ENCODE peak calls at places on chromosomes 12 and 14, in five cellular contexts. P is SK-N-SH, L is HCT116, Q is HepG2, M is GM12878. E is an unnamed sample.
A peak's percentile ranks its signal among the peaks of the same experiment; 100 is the strongest.

GRCh38 chr12:24661657-24662096 is 287.2 kb downstream of the BCAT1 start:
- DNase-seq in Q (peak; percentile 70), M (no peak), L (no peak), P (no peak), E (no peak)

GRCh38 chr12:108704527-108704926 is 26.8 kb downstream of the CORO1C start:
- DNase-seq in M (no peak), L (no peak), Q (no peak), P (no peak), E (peak; percentile 35)

GRCh38 chr14:72715910-72716268 is 178.0 kb downstream of the DPF3 start:
- DNase-seq in L (no peak), P (no peak), M (no peak), Q (no peak), E (no peak)

GRCh38 chr14:26966942-26967341 is 369.1 kb upstream of the NOVA1 start:
- DNase-seq in P (no peak), Q (no peak), L (no peak), M (no peak), E (no peak)

GRCh38 chr14:34628681-34629135 is 1.2 kb downstream of the SNX6 start:
- DNase-seq in Q (peak; percentile 48), P (peak; percentile 46), M (no peak), L (no peak), E (no peak)

GRCh38 chr14:92380131-92380530 is 57.2 kb downstream of the SLC24A4 start:
- DNase-seq in Q (no peak), P (no peak), L (no peak), M (no peak), E (no peak)

GRCh38 chr12:79008591-79008990 is 144.0 kb downstream of the SYT1 start:
- DNase-seq in M (no peak), P (no peak), L (no peak), Q (no peak), E (no peak)

GRCh38 chr12:43238281-43238680 is 313.7 kb downstream of the ADAMTS20 start:
- DNase-seq in P (no peak), M (no peak), Q (no peak), L (no peak), E (no peak)

GRCh38 chr12:40054554-40055226 is 51.2 kb downstream of the SLC2A13 start:
- DNase-seq in L (no peak), P (no peak), Q (no peak), M (no peak), E (no peak)

GRCh38 chr14:27881646-27882045 is 884.9 kb upstream of the FOXG1 start:
- DNase-seq in P (no peak), Q (no peak), L (no peak), M (no peak), E (no peak)

DNA sequence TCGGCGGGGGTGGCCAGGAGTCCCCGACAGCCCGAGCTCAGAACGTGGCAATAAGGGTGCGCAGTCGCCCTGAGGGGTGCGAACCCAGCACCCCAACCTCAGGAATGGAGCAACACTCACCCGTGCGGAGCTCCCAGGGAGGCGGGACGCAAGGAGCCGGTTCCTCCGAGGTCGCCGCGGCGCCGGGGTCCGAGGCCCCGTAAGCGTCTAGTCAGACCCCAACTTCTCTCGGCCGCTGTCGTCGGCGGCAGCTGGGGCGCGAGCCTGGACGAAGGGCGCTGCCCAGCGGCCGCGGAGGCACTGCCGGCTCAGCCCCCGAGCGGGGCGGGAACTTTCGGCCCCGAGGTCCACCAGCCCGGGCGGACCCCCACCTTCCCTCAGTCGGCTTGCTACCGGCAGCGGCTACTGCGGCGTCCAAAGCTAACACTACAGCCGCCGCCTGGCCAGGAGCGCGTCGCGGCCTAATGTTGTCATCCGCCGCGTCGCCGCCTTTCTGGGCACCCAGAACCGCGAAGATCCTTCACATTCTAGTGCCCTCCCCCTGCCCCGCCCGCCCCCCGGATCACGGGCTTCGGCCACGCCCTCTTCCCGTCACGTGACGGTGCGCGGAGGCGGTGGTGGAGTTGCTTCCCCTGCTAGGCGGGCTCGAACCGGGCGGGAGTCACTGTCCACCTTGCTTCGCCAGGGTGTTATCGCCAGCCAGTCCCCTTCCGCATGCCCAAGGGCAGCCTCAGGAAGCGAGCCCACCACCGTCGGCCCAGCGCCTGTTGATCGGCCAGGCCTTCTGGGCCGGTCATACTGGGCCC is at the start of gene OSBPL8:
- DNase-seq in Q (peak; percentile 89), L (peak; percentile 80), M (peak; percentile 71), P (peak; percentile 96), E (peak; percentile 73)
- TF ChIP-seq JUND in Q (peak; percentile 38), L (no peak), M (no peak), P (no peak), E (no peak)

GRCh38 chr12:68760806-68761441 is 14.9 kb downstream of the SLC35E3 start:
- DNase-seq in M (no peak), P (no peak), Q (no peak), L (no peak), E (no peak)

GRCh38 chr12:68761442-68761812 is 15.5 kb downstream of the SLC35E3 start:
- DNase-seq in Q (no peak), P (no peak), M (no peak), L (no peak), E (no peak)

GRCh38 chr12:68761901-68762630 is 16.1 kb downstream of the SLC35E3 start:
- DNase-seq in M (no peak), Q (no peak), P (no peak), L (no peak), E (no peak)

GRCh38 chr12:68762691-68763090 is 16.7 kb downstream of the SLC35E3 start:
- DNase-seq in P (no peak), M (no peak), L (no peak), Q (no peak), E (no peak)

DNA sequence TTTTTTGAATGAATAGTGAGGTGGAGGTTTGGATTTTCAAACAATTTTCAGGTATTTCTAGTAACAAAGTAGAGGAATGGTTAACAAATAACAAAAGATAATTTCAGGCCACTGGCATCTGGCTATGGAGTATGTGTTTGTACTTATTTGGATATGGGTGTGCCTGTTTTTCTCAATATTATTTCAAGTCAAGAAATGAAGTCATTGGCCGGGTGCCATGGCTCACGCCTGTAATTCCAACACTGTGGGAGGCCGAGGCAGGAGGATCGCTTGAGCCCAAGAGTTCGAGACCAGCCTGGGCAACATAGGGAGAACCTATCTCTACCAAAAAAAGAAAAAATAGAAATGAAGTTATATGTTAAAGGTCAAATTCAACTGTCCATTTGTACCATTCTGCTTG is 13.9 kb downstream of the SLC35E3 start:
- DNase-seq in M (no peak), Q (no peak), L (no peak), P (no peak), E (no peak)
- TF ChIP-seq JUND in M (no peak), Q (no peak), L (no peak), P (no peak), E (no peak)

DNA sequence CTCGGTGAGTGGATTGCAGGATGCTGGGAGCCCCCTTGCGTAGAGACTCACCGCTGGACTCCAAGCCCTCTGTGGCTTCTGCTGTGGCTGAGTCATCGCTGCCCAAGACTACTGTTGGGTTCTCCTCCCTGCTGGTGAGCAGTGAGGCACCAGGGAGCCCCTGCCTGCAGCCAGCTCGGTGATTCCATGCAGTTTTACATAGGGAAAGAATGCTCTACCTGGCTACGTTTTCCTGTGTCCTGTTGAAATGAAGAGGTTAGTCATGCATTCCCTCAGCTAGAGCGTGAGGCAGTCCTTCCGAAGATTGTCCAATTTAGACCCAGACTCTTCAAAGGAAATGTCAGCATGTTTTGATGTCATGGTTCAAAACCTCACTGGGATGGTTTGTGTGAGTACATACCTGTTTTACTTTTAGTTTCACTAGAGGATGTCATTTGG is 28.2 kb downstream of the TRAF3 start:
- DNase-seq in M (no peak), P (no peak), Q (no peak), L (peak; percentile 68), E (no peak)
- TF ChIP-seq JUND in M (no peak), P (peak; percentile 42), Q (no peak), L (peak; percentile 83), E (no peak)

GRCh38 chr14:22122227-22123187 is 448.9 kb upstream of the OR4E1 start:
- DNase-seq in P (no peak), L (no peak), Q (peak; percentile 37), M (no peak), E (peak; percentile 15)
- TF ChIP-seq JUND in P (no peak), L (no peak), Q (no peak), M (no peak), E (no peak)

DNA sequence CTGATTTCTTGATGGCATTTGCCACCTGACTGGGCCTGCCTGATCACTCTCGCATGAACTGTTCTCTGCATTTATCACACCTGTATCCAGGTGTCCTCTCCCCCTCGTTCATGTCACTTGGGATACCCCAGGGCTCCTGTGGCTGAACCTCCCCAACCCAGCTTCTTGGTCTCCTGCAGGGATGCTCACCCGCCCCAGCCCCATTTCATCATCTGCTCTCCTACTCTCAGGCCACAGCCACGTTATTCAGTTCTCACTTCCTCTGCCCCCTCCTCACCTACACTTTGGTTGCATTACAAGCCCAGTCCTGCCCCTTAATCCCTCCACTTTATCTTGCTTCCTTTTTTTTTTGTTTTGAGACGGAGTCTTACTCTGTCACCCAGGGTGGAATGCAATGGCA is 35.5 kb downstream of the TMBIM6 start:
- DNase-seq in Q (no peak), M (no peak), L (no peak), P (no peak), E (no peak)
- TF ChIP-seq JUND in Q (no peak), M (no peak), L (no peak), P (no peak), E (no peak)

E was measured in T47D.